ENCODE peak calls at places on chromosomes 1 and 21, in four cellular contexts. W, E, Q and U are unnamed samples.

GRCh38 chr1:100928128-100928527 is 32.2 kb downstream of the SLC30A7 start:
- DNase-seq in Q (no peak), W (peak), E (no peak), U (no peak)

GRCh38 chr1:56464294-56464693 is 115.1 kb downstream of the PLPP3 start:
- DNase-seq in E (no peak), W (no peak), Q (peak), U (no peak)

GRCh38 chr1:78408830-78409229 is 81.9 kb upstream of the PTGFR start:
- DNase-seq in E (no peak), Q (peak), W (no peak), U (no peak)

GRCh38 chr1:33876970-33877680 is 13.2 kb downstream of the HMGB4 start:
- DNase-seq in W (no peak), Q (peak), E (no peak), U (no peak)

GRCh38 chr1:199684686-199685273 is 342.7 kb upstream of the NR5A2 start:
- DNase-seq in E (peak), Q (peak), W (peak), U (peak)

GRCh38 chr1:228000836-228001563 is 5.8 kb upstream of the WNT3A start:
- DNase-seq in W (no peak), Q (no peak), E (no peak), U (no peak)

GRCh38 chr1:33383974-33384767 is 46.7 kb downstream of the PHC2 start:
- DNase-seq in E (no peak), Q (peak), W (no peak), U (no peak)

GRCh38 chr1:43766086-43766784 is 58.9 kb downstream of the ST3GAL3 start:
- DNase-seq in W (peak), Q (peak), E (no peak), U (no peak)

GRCh38 chr1:217907504-217907903 is 276.4 kb downstream of the SPATA17 start:
- DNase-seq in E (no peak), Q (peak), W (no peak), U (no peak)

GRCh38 chr1:9607352-9607751 is 18.6 kb downstream of the TMEM201 start:
- DNase-seq in Q (no peak), W (no peak), E (no peak), U (no peak)

GRCh38 chr1:88678405-88678804 is 5.7 kb upstream of the PKN2 start:
- DNase-seq in E (no peak), Q (no peak), W (no peak), U (no peak)

GRCh38 chr1:226939439-226940028 is 560 bp upstream of the COQ8A start:
- DNase-seq in Q (no peak), E (no peak), W (peak), U (peak)

GRCh38 chr1:24021403-24022266 is 41.5 kb upstream of the SRSF10 start:
- DNase-seq in E (peak), W (no peak), Q (no peak), U (peak)

GRCh38 chr1:59947047-59947938 is 20.7 kb upstream of the CYP2J2 start:
- DNase-seq in Q (peak), E (peak), W (peak), U (peak)

GRCh38 chr1:160981584-160982411 is 27.2 kb upstream of the ITLN2 start:
- DNase-seq in E (no peak), W (peak), Q (no peak), U (no peak)

GRCh38 chr1:153763365-153764225 is 11.6 kb upstream of the SLC27A3 start:
- DNase-seq in W (no peak), Q (no peak), E (no peak), U (no peak)

GRCh38 chr21:41220208-41220733 is 52.3 kb downstream of the BACE2 start:
- DNase-seq in E (no peak), W (no peak), Q (no peak), U (no peak)

GRCh38 chr1:211476200-211476849 is 15.6 kb downstream of the RD3 start:
- DNase-seq in W (peak), Q (peak), E (peak), U (peak)

GRCh38 chr1:164772635-164773034 is 213.7 kb downstream of the PBX1 start:
- DNase-seq in W (no peak), E (no peak), Q (peak), U (no peak)

GRCh38 chr1:31739281-31739853 is 24.8 kb downstream of the ADGRB2 start:
- DNase-seq in W (peak), Q (no peak), E (no peak), U (peak)

GRCh38 chr1:160813215-160813614 is 17.2 kb downstream of the LY9 start:
- DNase-seq in E (peak), Q (peak), W (no peak), U (peak)

GRCh38 chr1:166165661-166166399 is 971 bp downstream of the FAM78B start:
- DNase-seq in E (no peak), Q (peak), W (peak), U (no peak)

GRCh38 chr1:7450772-7451171 is 320.3 kb upstream of the VAMP3 start:
- DNase-seq in Q (no peak), W (no peak), E (no peak), U (no peak)

GRCh38 chr1:226697151-226697575 is 41.9 kb downstream of the ITPKB start:
- DNase-seq in W (no peak), E (no peak), Q (peak), U (no peak)

GRCh38 chr1:31753623-31754349 is 10.4 kb downstream of the ADGRB2 start:
- DNase-seq in Q (no peak), E (no peak), W (no peak), U (no peak)

GRCh38 chr1:32933742-32934322 is 30.8 kb downstream of the RNF19B start:
- DNase-seq in E (peak), W (peak), Q (peak), U (no peak)

GRCh38 chr21:44379991-44380865 is 26.8 kb downstream of the TRPM2 start:
- DNase-seq in W (peak), E (no peak), Q (no peak), U (no peak)

GRCh38 chr1:35345439-35345981 is 77.0 kb downstream of the ZMYM4 start:
- DNase-seq in E (peak), Q (no peak), W (no peak), U (no peak)

GRCh38 chr21:33313183-33313582 is 11.6 kb upstream of the IFNAR1 start:
- DNase-seq in Q (no peak), E (no peak), W (no peak), U (peak)

GRCh38 chr21:33305344-33305671 is 19.5 kb upstream of the IFNAR1 start:
- DNase-seq in Q (no peak), E (no peak), W (no peak), U (no peak)

GRCh38 chr21:33313611-33314010 is 11.2 kb upstream of the IFNAR1 start:
- DNase-seq in Q (no peak), W (no peak), E (no peak), U (no peak)

GRCh38 chr21:33309778-33310177 is 15.0 kb upstream of the IFNAR1 start:
- DNase-seq in Q (no peak), W (no peak), E (no peak), U (no peak)

GRCh38 chr21:33308586-33309490 is 15.9 kb upstream of the IFNAR1 start:
- DNase-seq in Q (peak), E (no peak), W (no peak), U (peak)
- TF ChIP-seq CTCF in Q (no peak), E (no peak), W (no peak), U (peak)

DNA sequence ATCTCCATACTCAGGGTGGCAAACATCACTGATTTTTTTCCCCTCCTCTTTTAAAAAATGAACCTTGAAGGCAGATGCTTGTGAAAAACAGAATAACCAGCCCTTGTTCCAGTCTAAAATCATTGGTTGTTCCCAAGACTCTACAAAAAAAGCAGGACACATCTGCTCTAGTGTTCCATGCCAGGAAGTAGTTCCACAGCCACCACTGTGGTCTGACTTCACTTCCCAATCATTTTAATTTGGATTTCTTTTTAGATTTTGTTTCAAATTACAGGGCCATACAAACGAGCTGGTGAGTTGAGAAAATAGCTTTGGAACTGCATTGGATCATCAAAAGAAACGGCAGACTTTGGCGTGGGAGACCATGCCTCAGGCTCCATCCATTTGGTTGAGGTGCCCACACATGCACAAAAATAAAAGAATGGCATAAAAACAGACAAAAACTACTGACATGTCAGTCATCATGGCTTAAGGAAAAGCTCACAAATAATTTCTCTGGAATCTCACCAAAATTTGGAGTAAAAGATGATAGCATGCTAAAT is 210.0 kb downstream of the GABPA start:
- DNase-seq in W (no peak), E (no peak), Q (no peak), U (no peak)
- H3K4me2 ChIP-seq in W (no peak), E (no peak), Q (no peak), U (no peak)

GRCh38 chr1:16956775-16957174 is 23.6 kb downstream of the MFAP2 start:
- DNase-seq in W (no peak), Q (no peak), E (no peak), U (no peak)

GRCh38 chr1:16960560-16961296 is 19.7 kb downstream of the MFAP2 start:
- DNase-seq in E (peak), Q (peak), W (peak), U (peak)

GRCh38 chr1:16958475-16958874 is 21.9 kb downstream of the MFAP2 start:
- DNase-seq in Q (no peak), W (no peak), E (no peak), U (no peak)

GRCh38 chr1:16965486-16966067 is 14.8 kb downstream of the MFAP2 start:
- DNase-seq in W (no peak), E (no peak), Q (no peak), U (no peak)

DNA sequence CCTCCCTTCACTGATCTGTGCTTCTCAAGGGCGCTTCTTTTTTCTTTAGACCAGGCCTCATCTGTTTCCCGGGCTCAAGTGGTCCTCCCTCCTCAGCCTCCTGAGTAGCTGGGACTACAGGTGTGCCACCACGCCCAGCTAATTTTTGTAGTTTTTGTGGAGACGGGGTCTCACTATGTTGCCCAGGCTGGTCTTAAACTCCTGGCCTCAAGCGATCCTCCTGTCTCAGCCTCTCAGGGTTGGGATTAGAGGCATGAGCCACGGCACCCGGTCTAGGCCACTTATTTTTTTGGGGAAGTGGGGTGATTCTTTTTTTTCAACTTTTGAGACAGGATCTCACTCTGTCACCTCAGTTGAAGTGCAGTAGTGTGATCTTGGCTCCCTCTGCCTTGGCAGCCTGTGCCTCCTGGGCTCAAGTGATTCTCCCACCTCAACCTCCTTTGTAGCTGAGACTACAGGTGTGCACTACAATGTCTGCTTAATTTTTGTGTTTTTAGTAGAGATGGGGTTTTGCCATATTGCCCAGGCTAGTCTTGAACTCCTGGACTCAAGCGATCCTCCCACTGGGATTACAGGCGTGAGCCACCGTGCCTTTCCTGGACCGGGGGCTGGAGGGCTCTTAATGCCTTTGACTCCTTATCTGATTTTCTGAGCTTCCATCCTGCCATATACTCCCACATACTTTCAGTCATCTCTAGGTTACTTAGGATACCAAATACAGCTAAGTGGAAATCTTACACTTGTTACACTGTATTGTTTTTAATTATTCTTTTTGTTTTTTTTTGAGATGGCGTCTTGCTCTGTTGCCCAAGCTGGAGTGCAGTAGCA is 18.9 kb downstream of the MFAP2 start:
- DNase-seq in W (no peak), E (no peak), Q (peak), U (no peak)
- H3K4me3 ChIP-seq in W (peak), E (peak), Q (no peak), U (peak)

GRCh38 chr1:36591278-36591677 is 108.6 kb upstream of the CSF3R start:
- DNase-seq in W (no peak), Q (no peak), E (no peak), U (no peak)
- TF ChIP-seq CTCF in W (peak), Q (no peak), E (no peak), U (no peak)

GRCh38 chr1:2087766-2088165 is 37.6 kb downstream of the PRKCZ start:
- DNase-seq in W (no peak), Q (no peak), E (no peak), U (no peak)
- H3K4me2 ChIP-seq in W (no peak), Q (no peak), E (no peak), U (no peak)